ENCODE peak calls at places on chromosomes 16 and 17, in eight cellular contexts. M is CD8-positive, alpha-beta T cell; K is esophagus muscularis mucosa; X is WTC11; U is LNCaP clone FGC; D is cardiac fibroblast; I is fibroblast of pulmonary artery; Z is epithelial cell of esophagus. G is an unnamed sample.

GRCh38 chr17:68302066-68302564 is 10.8 kb downstream of the ARSG start:
- DNase-seq in M (no peak), K (no peak), X (no peak), U (no peak), D (peak), I (peak), Z (no peak), G (peak)

GRCh38 chr17:64596988-64597387 is 65.1 kb downstream of the SMURF2 start:
- DNase-seq in M (no peak), K (no peak), X (no peak), U (no peak), D (no peak), I (no peak), Z (no peak), G (no peak)

GRCh38 chr17:46742539-46743270 is 75.8 kb downstream of the WNT3 start:
- DNase-seq in M (no peak), K (no peak), X (no peak), U (no peak), D (peak), I (peak), Z (peak), G (no peak)

GRCh38 chr17:8947201-8947600 is 18.3 kb downstream of the PIK3R5 start:
- DNase-seq in M (no peak), K (no peak), X (no peak), U (no peak), D (peak), I (no peak), Z (no peak), G (no peak)

GRCh38 chr16:86227801-86228200 is 282.5 kb upstream of the FOXF1 start:
- DNase-seq in M (no peak), K (no peak), X (no peak), U (no peak), D (no peak), I (no peak), Z (no peak), G (no peak)

GRCh38 chr17:13538841-13539411 is 62.8 kb downstream of the HS3ST3A1 start:
- DNase-seq in M (no peak), K (peak), X (no peak), U (no peak), D (no peak), I (no peak), Z (no peak), G (no peak)

GRCh38 chr17:65039349-65039988 is 17.1 kb downstream of the GNA13 start:
- DNase-seq in M (peak), K (no peak), X (no peak), U (no peak), D (no peak), I (no peak), Z (peak), G (no peak)

GRCh38 chr17:9670596-9670995 is 25.3 kb downstream of the USP43 start:
- DNase-seq in M (no peak), K (no peak), X (no peak), U (no peak), D (no peak), I (no peak), Z (peak), G (no peak)

GRCh38 chr17:17180141-17180603 is 26.0 kb downstream of the PLD6 start:
- DNase-seq in M (peak), K (no peak), X (no peak), U (peak), D (no peak), I (no peak), Z (no peak), G (no peak)

GRCh38 chr16:75565640-75566039 is 539 bp upstream of the GABARAPL2 start:
- DNase-seq in M (no peak), K (no peak), X (no peak), U (no peak), D (peak), I (no peak), Z (no peak), G (no peak)

GRCh38 chr16:29993903-29994612 is 1.4 kb downstream of the HIRIP3 start:
- DNase-seq in M (no peak), K (no peak), X (no peak), U (no peak), D (no peak), I (no peak), Z (no peak), G (no peak)

GRCh38 chr17:21419299-21420239 is 43.4 kb downstream of the KCNJ12 start:
- DNase-seq in M (peak), K (no peak), X (peak), U (no peak), D (no peak), I (no peak), Z (no peak), G (no peak)

GRCh38 chr17:21041753-21042433 is 918 bp downstream of the USP22 start:
- DNase-seq in M (peak), K (peak), X (peak), U (no peak), D (peak), I (peak), Z (peak), G (peak)

GRCh38 chr16:84226026-84226425 is 13.8 kb downstream of the KCNG4 start:
- DNase-seq in M (no peak), K (no peak), X (no peak), U (no peak), D (no peak), I (no peak), Z (no peak), G (no peak)

GRCh38 chr16:86525696-86526095 is 15.4 kb downstream of the FOXF1 start:
- DNase-seq in M (no peak), K (no peak), X (no peak), U (no peak), D (no peak), I (no peak), Z (no peak), G (no peak)

GRCh38 chr16:79598341-79599181 is 2.0 kb downstream of the MAF start:
- DNase-seq in M (peak), K (no peak), X (peak), U (no peak), D (peak), I (peak), Z (peak), G (peak)

GRCh38 chr17:69344939-69345338 is 18.0 kb upstream of the ABCA5 start:
- DNase-seq in M (no peak), K (no peak), X (no peak), U (no peak), D (peak), I (no peak), Z (peak), G (no peak)

GRCh38 chr16:58222532-58223316 is 24.8 kb upstream of the CSNK2A2 start:
- DNase-seq in M (no peak), K (no peak), X (no peak), U (no peak), D (peak), I (peak), Z (peak), G (no peak)

GRCh38 chr17:9175700-9176467 is 154.6 kb downstream of the NTN1 start:
- DNase-seq in M (no peak), K (no peak), X (no peak), U (no peak), D (no peak), I (no peak), Z (no peak), G (no peak)

GRCh38 chr16:11562411-11562810 is 24.3 kb downstream of the LITAF start:
- DNase-seq in M (no peak), K (no peak), X (no peak), U (no peak), D (no peak), I (no peak), Z (peak), G (no peak)

DNA sequence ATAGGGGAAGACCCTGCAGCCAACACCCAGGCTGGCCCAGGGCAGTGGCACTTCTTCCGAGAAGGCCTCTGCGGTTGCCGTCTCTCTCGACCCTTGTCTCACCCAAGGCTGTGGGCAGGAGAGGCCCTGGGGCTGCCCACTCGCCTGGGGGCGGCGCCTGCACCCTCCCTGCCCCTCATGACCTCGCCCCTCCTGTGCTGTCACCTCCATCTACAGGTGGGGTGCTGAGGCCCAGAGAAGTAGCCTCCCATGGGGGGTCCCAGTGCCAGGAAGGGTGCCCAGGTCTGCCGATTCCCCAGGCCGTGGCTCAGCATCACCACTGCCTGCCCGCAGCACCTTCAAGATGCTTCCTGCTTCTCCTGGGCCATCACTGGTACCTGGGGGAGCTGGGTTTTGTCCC is 992 bp downstream of the NLRC3 start:
- DNase-seq in M (peak), K (no peak), X (no peak), U (no peak), D (no peak), I (no peak), Z (no peak), G (no peak)
- TF ChIP-seq CTCF in M (no peak), K (no peak), X (no peak), U (no peak), D (no peak), I (no peak), Z (no peak), G (no peak)

GRCh38 chr17:59858167-59858790 is 34.5 kb downstream of the TUBD1 start:
- DNase-seq in M (no peak), K (no peak), X (no peak), U (no peak), D (no peak), I (no peak), Z (no peak), G (no peak)

GRCh38 chr17:59856859-59857794 is 35.6 kb downstream of the TUBD1 start:
- DNase-seq in M (no peak), K (no peak), X (no peak), U (no peak), D (no peak), I (no peak), Z (peak), G (no peak)

GRCh38 chr17:59863607-59864006 is 29.1 kb downstream of the TUBD1 start:
- DNase-seq in M (no peak), K (no peak), X (no peak), U (no peak), D (peak), I (no peak), Z (no peak), G (no peak)

GRCh38 chr17:59859444-59860025 is 33.2 kb downstream of the TUBD1 start:
- DNase-seq in M (no peak), K (no peak), X (no peak), U (no peak), D (peak), I (peak), Z (peak), G (no peak)
- TF ChIP-seq CTCF in M (peak), K (peak), X (no peak), U (peak), D (peak), I (peak), Z (peak), G (no peak)

DNA sequence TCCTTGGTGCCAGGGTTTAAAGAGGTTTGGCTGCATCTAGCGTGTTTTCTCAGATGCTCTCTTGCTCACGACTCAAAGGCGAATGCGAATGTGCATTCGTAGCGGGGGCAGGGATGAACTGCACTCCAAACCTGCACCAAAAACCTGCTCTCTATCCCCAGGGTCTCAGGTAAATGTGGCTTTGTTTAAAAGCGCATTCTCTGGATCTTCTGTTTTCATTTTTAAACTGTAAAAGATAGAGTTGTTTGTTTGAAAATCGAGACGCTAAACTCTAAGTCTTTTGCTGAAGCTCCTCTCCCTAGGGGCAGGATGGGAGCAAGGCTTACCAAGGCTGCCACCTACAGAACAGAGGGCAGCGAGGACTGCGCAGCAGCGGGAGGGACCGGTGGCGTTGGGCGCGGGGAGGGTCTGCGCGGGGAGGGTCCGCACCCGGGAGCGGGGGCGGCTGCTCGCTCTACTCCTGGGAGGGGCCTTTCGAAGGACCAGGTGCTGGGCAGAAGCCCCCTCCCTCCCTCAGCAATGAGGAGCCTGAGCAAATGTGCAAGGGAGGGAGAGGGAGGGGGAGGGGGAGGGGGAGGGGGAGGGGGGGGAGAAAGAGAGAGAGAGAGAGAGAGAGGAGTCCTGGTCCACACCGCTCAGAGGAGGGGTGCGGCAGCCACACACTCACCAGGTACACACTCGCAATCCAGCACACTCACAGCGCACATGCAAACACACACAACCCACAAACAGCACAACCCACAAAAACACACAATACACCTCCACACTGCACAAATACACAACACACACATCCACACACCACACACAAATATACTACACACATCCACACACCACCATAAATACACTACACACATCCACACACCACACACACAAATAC is 142.8 kb downstream of the GRIN2A start:
- DNase-seq in M (no peak), K (no peak), X (peak), U (no peak), D (no peak), I (no peak), Z (peak), G (peak)
- TF ChIP-seq CTCF in M (no peak), K (peak), X (no peak), U (no peak), D (no peak), I (no peak), Z (no peak), G (peak)

GRCh38 chr17:58415371-58416055 is 1.8 kb downstream of the RNF43 start:
- DNase-seq in M (no peak), K (no peak), X (no peak), U (no peak), D (no peak), I (no peak), Z (no peak), G (peak)
- TF ChIP-seq CTCF in M (no peak), K (no peak), X (no peak), U (no peak), D (no peak), I (no peak), Z (peak), G (no peak)

G was measured in endothelial cell.